ENCODE peak calls at places on chromosomes 5 and 9, in five cellular contexts. One of them, this sample, is unnamed.
A peak's percentile ranks its signal among the peaks of the same experiment; 100 is the strongest.

GRCh38 chr5:61477788-61478187 is 145.7 kb downstream of the ZSWIM6 start:
- DNase-seq in GM23338: no peak
- DNase-seq in K562: no peak
- DNase-seq in HepG2: no peak
- DNase-seq in HCT116: no peak
- DNase-seq in this sample: no peak

GRCh38 chr5:107855171-107855570 is 184.4 kb upstream of the EFNA5 start:
- DNase-seq in GM23338: no peak
- DNase-seq in K562: no peak
- DNase-seq in HepG2: no peak
- DNase-seq in HCT116: no peak
- DNase-seq in this sample: no peak

GRCh38 chr9:120331913-120332312 is 248.1 kb downstream of the CDK5RAP2 start:
- DNase-seq in GM23338: no peak
- DNase-seq in K562: no peak
- DNase-seq in HepG2: no peak
- DNase-seq in HCT116: no peak
- DNase-seq in this sample: no peak

GRCh38 chr5:57906637-57907036 is 424.0 kb upstream of the ACTBL2 start:
- DNase-seq in GM23338: no peak
- DNase-seq in K562: no peak
- DNase-seq in HepG2: no peak
- DNase-seq in HCT116: no peak
- DNase-seq in this sample: no peak

GRCh38 chr5:122408592-122409219 is 96.7 kb downstream of the SNCAIP start:
- DNase-seq in GM23338: no peak
- DNase-seq in K562: no peak
- DNase-seq in HepG2: no peak
- DNase-seq in HCT116: no peak
- DNase-seq in this sample: no peak

GRCh38 chr9:21506910-21507795 is 25.0 kb upstream of the IFNE start:
- DNase-seq in GM23338: no peak
- DNase-seq in K562: no peak
- DNase-seq in HepG2: no peak
- DNase-seq in HCT116: no peak
- DNase-seq in this sample: peak; percentile 1

GRCh38 chr5:571791-572190 is 40.3 kb upstream of the CEP72 start:
- DNase-seq in GM23338: no peak
- DNase-seq in K562: no peak
- DNase-seq in HepG2: no peak
- DNase-seq in HCT116: no peak
- DNase-seq in this sample: no peak

GRCh38 chr5:159619826-159620225 is 289.5 kb upstream of the IL12B start:
- DNase-seq in GM23338: no peak
- DNase-seq in K562: no peak
- DNase-seq in HepG2: no peak
- DNase-seq in HCT116: no peak
- DNase-seq in this sample: no peak

GRCh38 chr5:57383093-57383861 is 99.3 kb downstream of the ACTBL2 start:
- DNase-seq in GM23338: peak; percentile 5
- DNase-seq in K562: peak; percentile 68
- DNase-seq in HepG2: peak; percentile 30
- DNase-seq in HCT116: peak; percentile 92
- DNase-seq in this sample: no peak

GRCh38 chr5:4189317-4189716 is 593.7 kb downstream of the IRX1 start:
- DNase-seq in GM23338: no peak
- DNase-seq in K562: no peak
- DNase-seq in HepG2: no peak
- DNase-seq in HCT116: no peak
- DNase-seq in this sample: no peak

GRCh38 chr5:77867914-77868313 is 91.8 kb upstream of the TBCA start:
- DNase-seq in GM23338: peak; percentile 22
- DNase-seq in K562: no peak
- DNase-seq in HepG2: no peak
- DNase-seq in HCT116: no peak
- DNase-seq in this sample: no peak

GRCh38 chr5:14896091-14896490 is 24.5 kb upstream of the ANKH start:
- DNase-seq in GM23338: no peak
- DNase-seq in K562: no peak
- DNase-seq in HepG2: no peak
- DNase-seq in HCT116: no peak
- DNase-seq in this sample: no peak

GRCh38 chr5:65061974-65062353 is 293.2 kb downstream of the CWC27 start:
- DNase-seq in GM23338: no peak
- DNase-seq in K562: no peak
- DNase-seq in HepG2: no peak
- DNase-seq in HCT116: no peak
- DNase-seq in this sample: no peak

GRCh38 chr5:128038641-128039040 is 44.9 kb upstream of the SLC12A2 start:
- DNase-seq in GM23338: no peak
- DNase-seq in K562: peak; percentile 40
- DNase-seq in HepG2: peak; percentile 31
- DNase-seq in HCT116: peak; percentile 77
- DNase-seq in this sample: no peak

GRCh38 chr5:117504245-117504644 is 929.6 kb upstream of the SEMA6A start:
- DNase-seq in GM23338: no peak
- DNase-seq in K562: no peak
- DNase-seq in HepG2: no peak
- DNase-seq in HCT116: no peak
- DNase-seq in this sample: no peak

GRCh38 chr9:3662671-3663070 is 136.9 kb upstream of the RFX3 start:
- DNase-seq in GM23338: no peak
- DNase-seq in K562: no peak
- DNase-seq in HepG2: no peak
- DNase-seq in HCT116: no peak
- DNase-seq in this sample: no peak

GRCh38 chr5:84274585-84275468 is 109.9 kb downstream of the EDIL3 start:
- DNase-seq in GM23338: peak; percentile 79
- DNase-seq in K562: no peak
- DNase-seq in HepG2: peak; percentile 9
- DNase-seq in HCT116: peak; percentile 26
- DNase-seq in this sample: no peak

GRCh38 chr9:20305457-20305856 is 316.8 kb downstream of the MLLT3 start:
- DNase-seq in GM23338: no peak
- DNase-seq in K562: no peak
- DNase-seq in HepG2: no peak
- DNase-seq in HCT116: no peak
- DNase-seq in this sample: no peak

GRCh38 chr5:168409601-168410458 is 76.4 kb upstream of the RARS1 start:
- DNase-seq in GM23338: no peak
- DNase-seq in K562: no peak
- DNase-seq in HepG2: no peak
- DNase-seq in HCT116: peak; percentile 81
- DNase-seq in this sample: no peak

GRCh38 chr9:16601991-16602390 is 268.5 kb downstream of the BNC2 start:
- DNase-seq in GM23338: no peak
- DNase-seq in K562: no peak
- DNase-seq in HepG2: no peak
- DNase-seq in HCT116: no peak
- DNase-seq in this sample: no peak

GRCh38 chr9:77595426-77596051 is 52.6 kb downstream of the GNA14 start:
- DNase-seq in GM23338: no peak
- DNase-seq in K562: no peak
- DNase-seq in HepG2: no peak
- DNase-seq in HCT116: no peak
- DNase-seq in this sample: no peak

GRCh38 chr9:109912726-109913460 is 132.9 kb downstream of the PALM2AKAP2 start:
- DNase-seq in GM23338: no peak
- DNase-seq in K562: no peak
- DNase-seq in HepG2: no peak
- DNase-seq in HCT116: no peak
- DNase-seq in this sample: no peak

GRCh38 chr5:144697847-144698262 is 527.2 kb downstream of the KCTD16 start:
- DNase-seq in GM23338: peak; percentile 14
- DNase-seq in K562: no peak
- DNase-seq in HepG2: no peak
- DNase-seq in HCT116: no peak
- DNase-seq in this sample: no peak

GRCh38 chr9:121707477-121708424 is 56.3 kb downstream of the DAB2IP start:
- DNase-seq in GM23338: no peak
- DNase-seq in K562: no peak
- DNase-seq in HepG2: no peak
- DNase-seq in HCT116: no peak
- DNase-seq in this sample: no peak

GRCh38 chr9:130034570-130034969 is 8.4 kb downstream of the FNBP1 start:
- DNase-seq in GM23338: no peak
- DNase-seq in K562: no peak
- DNase-seq in HepG2: no peak
- DNase-seq in HCT116: no peak
- DNase-seq in this sample: no peak

GRCh38 chr9:4740373-4740622 is 704 bp downstream of the AK3 start:
- DNase-seq in GM23338: no peak
- DNase-seq in K562: no peak
- DNase-seq in HepG2: no peak
- DNase-seq in HCT116: no peak
- DNase-seq in this sample: no peak

GRCh38 chr5:6644841-6645240 is 11.6 kb downstream of the SRD5A1 start:
- DNase-seq in GM23338: no peak
- DNase-seq in K562: no peak
- DNase-seq in HepG2: no peak
- DNase-seq in HCT116: no peak
- DNase-seq in this sample: no peak

GRCh38 chr5:61610262-61611024 is 278.4 kb downstream of the ZSWIM6 start:
- DNase-seq in GM23338: no peak
- DNase-seq in K562: no peak
- DNase-seq in HepG2: no peak
- DNase-seq in HCT116: no peak
- DNase-seq in this sample: no peak

GRCh38 chr5:33338336-33339110 is 102.2 kb upstream of the TARS1 start:
- DNase-seq in GM23338: no peak
- DNase-seq in K562: no peak
- DNase-seq in HepG2: no peak
- DNase-seq in HCT116: no peak
- DNase-seq in this sample: no peak

GRCh38 chr9:92147030-92147853 is 32.0 kb upstream of the SPTLC1 start:
- DNase-seq in GM23338: peak; percentile 66
- DNase-seq in K562: peak; percentile 72
- DNase-seq in HepG2: no peak
- DNase-seq in HCT116: peak; percentile 54
- DNase-seq in this sample: peak; percentile 39
- TF ChIP-seq REST in GM23338: no peak
- TF ChIP-seq REST in K562: no peak
- TF ChIP-seq REST in HepG2: no peak
- TF ChIP-seq REST in HCT116: no peak
- TF ChIP-seq REST in this sample: no peak

DNA sequence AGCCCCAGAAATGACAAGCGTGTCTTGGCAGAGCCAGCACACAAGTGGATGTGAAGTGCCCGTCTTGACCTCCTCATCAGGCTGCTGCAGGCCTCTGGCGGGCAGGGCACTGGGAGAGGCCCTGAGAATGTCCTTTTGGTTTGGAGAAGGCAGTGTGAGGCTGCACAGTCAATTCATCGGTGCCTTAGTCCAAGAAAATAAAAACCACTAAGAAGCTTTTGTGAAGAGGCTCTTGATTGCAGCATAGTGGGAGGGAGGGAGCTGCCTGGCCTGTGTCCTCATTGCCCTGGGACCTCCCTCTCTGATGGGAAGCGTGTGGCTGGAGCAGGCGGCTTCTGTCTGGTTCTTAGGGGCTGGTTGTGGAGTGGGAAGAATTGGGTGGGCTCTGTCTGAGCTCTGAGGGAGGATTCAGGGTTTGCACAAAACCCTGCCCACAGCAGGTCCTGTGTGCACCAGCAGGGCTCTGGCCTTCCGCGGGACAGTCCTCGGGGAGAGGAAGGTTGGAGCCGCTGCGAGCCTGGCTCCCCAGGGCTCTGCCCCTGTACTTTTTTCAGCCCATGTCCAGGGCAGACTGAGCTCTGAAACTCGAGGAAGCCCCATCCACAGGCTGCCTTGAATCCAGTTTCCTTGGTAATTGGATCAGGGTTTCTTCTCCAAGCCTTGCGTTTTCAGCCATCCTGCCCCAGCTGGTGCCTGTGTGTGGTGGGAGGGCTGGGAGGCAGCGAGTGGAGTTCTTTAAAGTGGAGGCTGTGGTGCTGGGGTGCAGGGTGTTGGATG is 1.1 kb downstream of the HRCT1 start:
- DNase-seq in GM23338: no peak
- DNase-seq in K562: no peak
- DNase-seq in HepG2: no peak
- DNase-seq in HCT116: no peak
- DNase-seq in this sample: no peak
- H3K4me3 ChIP-seq in GM23338: peak overlapping the region; percentile 20
- H3K4me3 ChIP-seq in K562: no peak overlapping the region
- H3K4me3 ChIP-seq in HepG2: peak overlapping the region; percentile 35
- H3K4me3 ChIP-seq in HCT116: peak overlapping the region; percentile 47
- H3K4me3 ChIP-seq in this sample: no peak overlapping the region

DNA sequence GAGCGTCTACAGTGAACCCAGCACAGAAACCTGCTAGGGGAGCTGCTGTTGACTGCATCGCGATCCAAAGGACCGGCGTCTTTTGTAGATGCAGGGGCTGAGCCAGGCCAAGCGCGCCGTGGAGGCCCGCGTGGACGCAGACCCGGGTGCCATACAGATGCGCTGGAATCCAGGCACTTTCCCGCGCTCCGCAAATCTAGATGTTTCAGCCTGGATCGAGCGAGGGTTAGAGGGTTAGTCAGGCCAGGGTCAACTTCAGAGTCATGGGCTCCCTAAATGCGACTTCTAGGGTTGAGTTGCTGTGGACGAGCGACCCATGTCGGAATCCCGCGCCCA is 941 bp upstream of the TCF7 start:
- DNase-seq in GM23338: no peak
- DNase-seq in K562: no peak
- DNase-seq in HepG2: no peak
- DNase-seq in HCT116: no peak
- DNase-seq in this sample: no peak
- H3K27ac ChIP-seq in GM23338: no peak overlapping the region
- H3K27ac ChIP-seq in K562: no peak overlapping the region
- H3K27ac ChIP-seq in HepG2: no peak overlapping the region
- H3K27ac ChIP-seq in HCT116: no peak overlapping the region
- H3K27ac ChIP-seq in this sample: no peak overlapping the region

GRCh38 chr5:150642567-150642927 is 2.1 kb downstream of the SYNPO start:
- DNase-seq in GM23338: no peak
- DNase-seq in K562: no peak
- DNase-seq in HepG2: peak; percentile 63
- DNase-seq in HCT116: peak; percentile 38
- DNase-seq in this sample: no peak
- TF ChIP-seq REST in GM23338: no peak
- TF ChIP-seq REST in K562: no peak
- TF ChIP-seq REST in HepG2: no peak
- TF ChIP-seq REST in HCT116: no peak
- TF ChIP-seq REST in this sample: no peak